ENCODE peak calls at places on chromosomes 11 and 22, in six cellular contexts. W is nucleus accumbens; F is activated CD4-positive, CD25-positive, alpha-beta regulatory T cell treated with anti-CD3 and anti-CD28 coated beads, Interleukin-2, amount 50 U/mL, for 72 hours; B is AG04449; H is NT2/D1; U is H7. V is an unnamed sample.

GRCh38 chr22:46613606-46613997 is 6.6 kb upstream of the GRAMD4 start:
- DNase-seq in W (no peak), F (no peak), B (no peak), H (peak), U (no peak), V (no peak)

GRCh38 chr11:12288212-12288933 is 89.0 kb upstream of the PARVA start:
- DNase-seq in W (peak), F (peak), B (peak), H (peak), U (peak), V (peak)

GRCh38 chr11:67266424-67267187 is at the start of gene GRK2:
- DNase-seq in W (no peak), F (no peak), B (no peak), H (no peak), U (peak), V (no peak)

GRCh38 chr22:49676783-49677494 is 150.7 kb downstream of the BRD1 start:
- DNase-seq in W (no peak), F (no peak), B (no peak), H (no peak), U (no peak), V (no peak)

GRCh38 chr22:32378703-32379272 is 21.1 kb downstream of the RFPL3 start:
- DNase-seq in W (peak), F (no peak), B (no peak), H (peak), U (peak), V (peak)

GRCh38 chr11:15826826-15827225 is 529.5 kb downstream of the SOX6 start:
- DNase-seq in W (no peak), F (no peak), B (no peak), H (peak), U (peak), V (peak)

GRCh38 chr11:67301951-67302516 is 1.3 kb upstream of the SSH3 start:
- DNase-seq in W (no peak), F (peak), B (no peak), H (peak), U (peak), V (no peak)

GRCh38 chr22:49852898-49853894 is at the start of gene ZBED4:
- DNase-seq in W (peak), F (peak), B (peak), H (peak), U (peak), V (peak)

GRCh38 chr11:62015615-62016014 is 48.2 kb upstream of the FTH1 start:
- DNase-seq in W (no peak), F (no peak), B (no peak), H (no peak), U (no peak), V (no peak)

GRCh38 chr11:35166369-35167360 is 27.7 kb downstream of the CD44 start:
- DNase-seq in W (no peak), F (peak), B (peak), H (no peak), U (no peak), V (no peak)

GRCh38 chr11:117900720-117901440 is 24.4 kb upstream of the FXYD6 start:
- DNase-seq in W (no peak), F (no peak), B (no peak), H (no peak), U (no peak), V (no peak)

GRCh38 chr11:100923555-100923954 is 206.1 kb downstream of the PGR start:
- DNase-seq in W (no peak), F (no peak), B (peak), H (no peak), U (no peak), V (no peak)

GRCh38 chr11:59706518-59707285 is 6.9 kb downstream of the OR10V1 start:
- DNase-seq in W (no peak), F (no peak), B (peak), H (no peak), U (no peak), V (no peak)

GRCh38 chr11:61486004-61486615 is 22.4 kb upstream of the LRRC10B start:
- DNase-seq in W (no peak), F (no peak), B (no peak), H (no peak), U (peak), V (no peak)

GRCh38 chr11:17256512-17256911 is 20.0 kb upstream of the NUCB2 start:
- DNase-seq in W (no peak), F (no peak), B (peak), H (no peak), U (no peak), V (no peak)

GRCh38 chr11:44905131-44905866 is 45.4 kb downstream of the TP53I11 start:
- DNase-seq in W (no peak), F (no peak), B (no peak), H (no peak), U (no peak), V (no peak)

GRCh38 chr11:16572946-16573345 is 165.5 kb upstream of the C11orf58 start:
- DNase-seq in W (no peak), F (no peak), B (no peak), H (no peak), U (no peak), V (no peak)

GRCh38 chr11:67563354-67564114 is 20.1 kb upstream of the GSTP1 start:
- DNase-seq in W (no peak), F (no peak), B (peak), H (no peak), U (no peak), V (no peak)

GRCh38 chr11:117220999-117221774 is 10.7 kb downstream of the PCSK7 start:
- DNase-seq in W (no peak), F (no peak), B (no peak), H (no peak), U (no peak), V (no peak)

GRCh38 chr11:65355776-65356393 is 1.3 kb downstream of the TIGD3 start:
- DNase-seq in W (peak), F (no peak), B (no peak), H (no peak), U (peak), V (no peak)

GRCh38 chr22:42792909-42793847 is 63.9 kb downstream of the ARFGAP3 start:
- DNase-seq in W (no peak), F (no peak), B (no peak), H (no peak), U (no peak), V (no peak)

GRCh38 chr22:44445307-44445680 is 52.7 kb downstream of the RTL6 start:
- DNase-seq in W (no peak), F (no peak), B (no peak), H (no peak), U (no peak), V (no peak)

GRCh38 chr11:114162719-114163123 is 103.2 kb downstream of the ZBTB16 start:
- DNase-seq in W (peak), F (no peak), B (peak), H (no peak), U (no peak), V (no peak)

V was measured in iPS DF 6.9.